ENCODE peak calls at places on chromosome 14, in five cellular contexts. V is body of pancreas; C is naive thymus-derived CD4-positive, alpha-beta T cell; D is tibial nerve; L is OCI-LY7. Q is an unnamed sample. For H3K9me3, the result is how much of the 10 kb centered on the place peaks cover.

GRCh38 chr14:30521899-30522736 is 36.8 kb upstream of the G2E3 start:
- DNase-seq in V (no peak), C (peak), D (no peak), L (peak), Q (no peak)

GRCh38 chr14:104976198-104977007 is 1.8 kb downstream of the AHNAK2 start:
- DNase-seq in V (peak), C (peak), D (peak), L (peak), Q (peak)

GRCh38 chr14:73743431-73743931 is 29.3 kb upstream of the PNMA1 start:
- DNase-seq in V (no peak), C (peak), D (no peak), L (peak), Q (peak)

GRCh38 chr14:53411110-53411509 is 258.0 kb upstream of the DDHD1 start:
- DNase-seq in V (no peak), C (no peak), D (no peak), L (no peak), Q (no peak)

GRCh38 chr14:64649383-64649998 is 54.7 kb upstream of the PLEKHG3 start:
- DNase-seq in V (peak), C (no peak), D (peak), L (no peak), Q (no peak)

GRCh38 chr14:76834296-76834695 is 8.1 kb downstream of the LRRC74A start:
- DNase-seq in V (peak), C (no peak), D (no peak), L (no peak), Q (no peak)

GRCh38 chr14:30069536-30069935 is 141.9 kb upstream of the PRKD1 start:
- DNase-seq in V (no peak), C (no peak), D (no peak), L (no peak), Q (no peak)

GRCh38 chr14:61489932-61490331 is 168.6 kb downstream of the PRKCH start:
- DNase-seq in V (no peak), C (no peak), D (peak), L (no peak), Q (no peak)

GRCh38 chr14:38098074-38098846 is 109.4 kb upstream of the SSTR1 start:
- DNase-seq in V (no peak), C (no peak), D (no peak), L (no peak), Q (no peak)

GRCh38 chr14:52735921-52736489 is 6.0 kb downstream of the STYX start:
- DNase-seq in V (no peak), C (no peak), D (no peak), L (no peak), Q (no peak)

GRCh38 chr14:65296402-65296801 is 116.1 kb upstream of the FUT8 start:
- DNase-seq in V (peak), C (no peak), D (no peak), L (no peak), Q (no peak)

GRCh38 chr14:23577710-23578392 is 739 bp downstream of the JPH4 start:
- DNase-seq in V (no peak), C (no peak), D (no peak), L (no peak), Q (no peak)

GRCh38 chr14:55438066-55438683 is 2.2 kb downstream of the TBPL2 start:
- DNase-seq in V (peak), C (peak), D (peak), L (peak), Q (peak)

GRCh38 chr14:101934751-101935150 is 29.6 kb upstream of the DYNC1H1 start:
- DNase-seq in V (no peak), C (no peak), D (no peak), L (no peak), Q (no peak)

GRCh38 chr14:106021832-106022231 is 495.4 kb downstream of the TMEM121 start:
- DNase-seq in V (no peak), C (no peak), D (no peak), L (no peak), Q (no peak)

GRCh38 chr14:63543000-63543825 is at the start of gene PPP2R5E:
- DNase-seq in V (peak), C (peak), D (peak), L (peak), Q (peak)

GRCh38 chr14:21020977-21021545 is 3.8 kb downstream of the NDRG2 start:
- DNase-seq in V (no peak), C (no peak), D (no peak), L (no peak), Q (no peak)

GRCh38 chr14:105056303-105056831 is 8.9 kb downstream of the GPR132 start:
- DNase-seq in V (no peak), C (no peak), D (no peak), L (no peak), Q (no peak)

GRCh38 chr14:94129758-94130414 is 482 bp upstream of the IFI27L2 start:
- DNase-seq in V (no peak), C (peak), D (peak), L (peak), Q (peak)

GRCh38 chr14:79016828-79017505 is 846.8 kb downstream of the NRXN3 start:
- DNase-seq in V (no peak), C (no peak), D (no peak), L (no peak), Q (no peak)

GRCh38 chr14:31895206-31895605 is 181.9 kb upstream of the ARHGAP5 start:
- DNase-seq in V (no peak), C (no peak), D (no peak), L (no peak), Q (no peak)

GRCh38 chr14:68662395-68662794 is 130.5 kb downstream of the ZFP36L1 start:
- DNase-seq in V (peak), C (no peak), D (no peak), L (no peak), Q (no peak)

GRCh38 chr14:85533821-85534271 is 3.9 kb downstream of the FLRT2 start:
- DNase-seq in V (peak), C (no peak), D (no peak), L (no peak), Q (no peak)

GRCh38 chr14:92573761-92574498 is 60.3 kb downstream of the RIN3 start:
- DNase-seq in V (no peak), C (no peak), D (no peak), L (no peak), Q (no peak)

GRCh38 chr14:92633724-92634123 is 114.7 kb downstream of the LGMN start:
- DNase-seq in V (no peak), C (no peak), D (no peak), L (no peak), Q (no peak)

GRCh38 chr14:85296466-85297210 is 233.3 kb upstream of the FLRT2 start:
- DNase-seq in V (no peak), C (no peak), D (no peak), L (no peak), Q (no peak)

DNA sequence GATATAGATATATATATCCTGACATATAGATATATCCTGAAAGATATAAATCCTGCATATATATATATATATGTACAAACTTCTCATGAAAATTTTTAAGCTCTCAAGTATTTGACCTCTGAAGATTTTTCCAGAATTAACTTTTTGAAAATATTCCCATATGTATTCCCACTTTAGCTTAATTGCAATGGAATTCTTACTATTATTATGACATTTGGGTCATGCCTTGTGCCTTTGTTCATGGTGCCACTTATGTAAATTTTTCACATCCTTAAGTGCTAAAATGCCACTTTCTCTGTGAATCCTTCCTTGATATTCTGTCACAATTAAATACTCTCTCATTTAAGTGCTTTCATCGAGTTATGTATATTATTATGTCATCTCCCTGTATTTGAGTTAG is 398.2 kb upstream of the SEL1L start:
- DNase-seq in V (no peak), C (no peak), D (no peak), L (no peak), Q (no peak)
- H3K9me3 ChIP-seq in V (under half), C (under half), D (under half), L (under half), Q (under half)

GRCh38 chr14:99570542-99571302 is 33.3 kb downstream of the CCDC85C start:
- DNase-seq in V (no peak), C (no peak), D (no peak), L (no peak), Q (no peak)

GRCh38 chr14:99571303-99571986 is 32.6 kb downstream of the CCDC85C start:
- DNase-seq in V (no peak), C (no peak), D (no peak), L (no peak), Q (no peak)

GRCh38 chr14:99573000-99573330 is 31.0 kb downstream of the CCDC85C start:
- DNase-seq in V (no peak), C (no peak), D (no peak), L (peak), Q (no peak)

GRCh38 chr14:99573436-99574098 is 30.4 kb downstream of the CCDC85C start:
- DNase-seq in V (no peak), C (no peak), D (no peak), L (no peak), Q (no peak)

DNA sequence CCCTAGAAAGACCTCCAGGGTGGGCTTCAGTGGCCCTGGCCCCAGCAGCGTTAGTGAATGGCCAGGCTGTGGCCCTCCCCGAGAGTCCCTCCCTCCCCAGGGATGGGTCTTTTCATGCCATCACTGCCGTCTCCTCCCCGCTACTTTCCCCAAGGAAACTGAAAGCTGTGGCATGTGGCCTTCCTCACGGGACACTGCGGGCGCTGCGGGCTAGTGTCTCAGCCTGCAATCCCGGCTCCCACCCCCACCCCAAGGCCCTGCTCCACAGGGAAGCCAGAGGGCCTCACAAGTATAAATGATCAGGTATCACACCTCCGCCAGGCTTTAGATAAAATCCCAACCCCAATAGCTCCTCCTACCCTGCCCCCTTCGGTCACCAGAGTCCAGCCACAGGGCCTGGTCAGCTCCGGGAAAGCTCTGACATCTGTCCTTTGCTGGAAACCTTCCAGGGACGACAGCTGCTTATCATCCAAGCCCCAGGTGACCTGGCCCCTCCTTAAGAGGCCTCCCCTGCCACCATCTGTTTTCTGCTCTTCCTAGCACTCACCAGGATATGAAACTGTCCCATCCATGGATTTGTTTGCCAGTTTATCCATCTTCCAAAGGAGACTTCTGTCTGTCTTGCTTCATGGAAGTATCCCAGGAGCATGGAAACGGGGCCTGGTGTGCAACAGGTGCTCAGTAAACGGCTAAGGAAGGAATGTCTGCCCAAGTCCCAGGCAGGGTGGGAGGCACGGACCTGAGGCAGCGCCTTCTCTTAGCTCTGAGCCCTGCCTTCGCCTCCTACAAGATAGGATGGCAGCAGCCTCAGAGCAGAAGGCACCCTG is 31.6 kb downstream of the CCDC85C start:
- DNase-seq in V (peak), C (no peak), D (no peak), L (no peak), Q (no peak)
- H3K4me3 ChIP-seq in V (no peak), C (no peak), D (no peak), L (no peak), Q (no peak)

GRCh38 chr14:28152453-28153044 is 614.0 kb upstream of the FOXG1 start:
- DNase-seq in V (no peak), C (no peak), D (no peak), L (no peak), Q (no peak)
- H3K9me3 ChIP-seq in V (under half), C (under half), D (under half), L (under half), Q (under half)

DNA sequence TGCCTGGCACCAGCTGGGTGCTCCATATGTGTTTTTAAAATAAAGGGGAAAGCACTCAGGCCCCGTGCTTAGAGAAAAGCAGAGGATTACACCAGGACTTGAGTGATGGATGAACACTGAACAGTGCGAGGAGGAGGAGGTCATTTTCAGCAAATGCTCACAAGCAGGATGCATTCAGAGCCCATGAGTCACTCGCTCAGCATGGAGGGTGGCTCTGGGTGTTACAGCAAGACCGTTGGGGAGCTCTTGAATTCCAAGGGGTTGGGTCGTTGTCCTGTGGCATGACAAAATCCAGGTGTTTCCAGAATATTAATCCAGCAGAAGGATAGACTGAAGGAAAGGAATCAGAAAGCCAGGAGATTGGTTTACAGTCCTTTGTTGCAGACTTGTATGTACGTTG is 2.9 kb upstream of the BDKRB1 start:
- DNase-seq in V (no peak), C (no peak), D (no peak), L (no peak), Q (no peak)
- H3K4me3 ChIP-seq in V (no peak), C (no peak), D (no peak), L (no peak), Q (no peak)